ENCODE peak calls at places on chromosomes 13 and 19, in nine cellular contexts. Z is CD8-positive, alpha-beta T cell; A is fibroblast of villous mesenchyme; E is WTC11; O is adrenal gland; C is AG09319; G is IMR-90; I is WERI-Rb-1; Q is HCT116. W is an unnamed sample.

GRCh38 chr13:41428155-41428554 is 29.2 kb upstream of the RGCC start:
- DNase-seq in Z (peak; percentile 10), A (no peak), E (peak; percentile 60), O (no peak), C (no peak), G (no peak), I (no peak), Q (no peak), W (no peak)

GRCh38 chr13:77810430-77810829 is 108.2 kb downstream of the EDNRB start:
- DNase-seq in Z (no peak), A (peak; percentile 47), E (no peak), O (no peak), C (no peak), G (peak; percentile 34), I (no peak), Q (peak; percentile 4), W (no peak)

GRCh38 chr13:101258071-101258470 is 158.2 kb downstream of the NALCN start:
- DNase-seq in Z (no peak), A (peak; percentile 76), E (peak; percentile 21), O (peak; percentile 16), C (peak; percentile 23), G (peak; percentile 86), I (no peak), Q (peak; percentile 54), W (peak; percentile 65)

GRCh38 chr13:32624441-32624840 is 38.2 kb downstream of the PDS5B start:
- DNase-seq in Z (no peak), A (peak; percentile 37), E (no peak), O (no peak), C (no peak), G (peak; percentile 12), I (no peak), Q (no peak), W (no peak)

GRCh38 chr19:49677232-49677881 is at the start of gene PRMT1:
- DNase-seq in Z (no peak), A (no peak), E (peak; percentile 63), O (peak; percentile 41), C (no peak), G (no peak), I (peak; percentile 58), Q (no peak), W (no peak)

GRCh38 chr19:46394398-46394797 is 19.0 kb downstream of the CCDC8 start:
- DNase-seq in Z (no peak), A (no peak), E (no peak), O (no peak), C (no peak), G (no peak), I (no peak), Q (no peak), W (no peak)

GRCh38 chr13:77544365-77544764 is 8.9 kb downstream of the SCEL start:
- DNase-seq in Z (no peak), A (no peak), E (no peak), O (peak; percentile 85), C (no peak), G (no peak), I (no peak), Q (no peak), W (no peak)

GRCh38 chr19:40420766-40421467 is 4.9 kb downstream of the SERTAD1 start:
- DNase-seq in Z (peak; percentile 43), A (peak; percentile 94), E (peak; percentile 91), O (peak; percentile 96), C (peak; percentile 80), G (peak; percentile 92), I (peak; percentile 86), Q (peak; percentile 82), W (no peak)

GRCh38 chr19:39363909-39364457 is 21.8 kb downstream of the SAMD4B start:
- DNase-seq in Z (no peak), A (peak; percentile 60), E (no peak), O (no peak), C (no peak), G (peak; percentile 80), I (no peak), Q (no peak), W (no peak)

GRCh38 chr13:110379905-110380341 is 72.8 kb downstream of the COL4A2 start:
- DNase-seq in Z (no peak), A (peak; percentile 86), E (no peak), O (no peak), C (no peak), G (peak; percentile 89), I (no peak), Q (no peak), W (no peak)

GRCh38 chr13:30088312-30088855 is 219.0 kb downstream of the KATNAL1 start:
- DNase-seq in Z (no peak), A (no peak), E (no peak), O (no peak), C (no peak), G (peak; percentile 7), I (peak; percentile 52), Q (no peak), W (no peak)

GRCh38 chr13:111940892-111941291 is 126.1 kb upstream of the SOX1 start:
- DNase-seq in Z (no peak), A (no peak), E (no peak), O (no peak), C (no peak), G (no peak), I (no peak), Q (no peak), W (no peak)

GRCh38 chr19:4984448-4984990 is 15.6 kb downstream of the KDM4B start:
- DNase-seq in Z (no peak), A (no peak), E (no peak), O (no peak), C (no peak), G (no peak), I (no peak), Q (no peak), W (no peak)

GRCh38 chr19:33500991-33501390 is 20.6 kb downstream of the PEPD start:
- DNase-seq in Z (no peak), A (no peak), E (no peak), O (no peak), C (no peak), G (no peak), I (no peak), Q (no peak), W (no peak)

GRCh38 chr19:43636121-43636683 is 3.4 kb downstream of the CADM4 start:
- DNase-seq in Z (no peak), A (no peak), E (peak; percentile 62), O (no peak), C (no peak), G (no peak), I (no peak), Q (no peak), W (no peak)

GRCh38 chr13:51612867-51613266 is 28.6 kb downstream of the WDFY2 start:
- DNase-seq in Z (no peak), A (no peak), E (no peak), O (no peak), C (no peak), G (no peak), I (no peak), Q (no peak), W (no peak)
- TF ChIP-seq CTCF in Z (no peak), A (no peak), E (no peak), O (no peak), C (no peak), G (no peak), I (no peak), Q (no peak), W (no peak)

DNA sequence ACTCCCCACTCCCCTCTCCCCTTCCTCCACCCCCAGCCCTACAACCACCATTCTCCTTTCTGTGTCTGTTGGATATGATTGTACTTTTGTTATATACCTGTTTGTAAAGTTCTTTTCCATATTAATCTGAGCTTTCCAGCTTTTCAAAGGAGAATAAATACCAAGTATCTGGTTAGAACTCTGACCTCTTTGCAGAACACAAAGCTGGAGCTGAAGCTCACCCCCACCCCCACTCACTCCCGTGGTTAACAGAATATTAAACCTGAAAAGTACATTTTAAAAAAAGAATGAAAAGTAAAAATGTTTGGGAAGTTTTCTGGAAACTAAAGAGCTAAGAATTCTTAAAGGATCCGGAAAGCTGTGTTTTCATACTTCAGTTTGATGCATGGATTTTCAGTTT is 155.2 kb upstream of the RNF113B start:
- DNase-seq in Z (no peak), A (no peak), E (no peak), O (no peak), C (no peak), G (no peak), I (no peak), Q (no peak), W (no peak)
- TF ChIP-seq CTCF in Z (no peak), A (no peak), E (no peak), O (no peak), C (no peak), G (no peak), I (no peak), Q (no peak), W (no peak)

DNA sequence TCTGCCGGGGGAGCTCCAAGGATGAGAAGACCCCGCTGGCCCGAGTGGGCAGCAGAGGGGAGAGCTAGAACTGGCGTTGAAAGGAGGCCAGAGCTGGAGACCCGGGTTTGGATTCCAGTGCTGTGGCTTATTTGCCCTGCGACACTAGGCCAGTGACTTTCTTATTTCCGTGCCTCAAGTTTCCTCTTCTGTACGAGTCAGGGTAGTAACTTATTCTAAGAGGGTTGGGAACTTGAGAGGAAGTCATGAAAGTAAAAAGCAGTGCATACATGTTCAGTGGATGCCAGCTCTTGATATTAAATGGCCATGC is 670 bp downstream of the FAM32A start:
- DNase-seq in Z (no peak), A (no peak), E (no peak), O (no peak), C (no peak), G (no peak), I (no peak), Q (no peak), W (no peak)
- TF ChIP-seq CTCF in Z (no peak), A (no peak), E (no peak), O (no peak), C (peak; percentile 48), G (peak; percentile 52), I (no peak), Q (peak; percentile 42), W (peak; percentile 50)

GRCh38 chr13:67439365-67439764 is 209.2 kb upstream of the PCDH9 start:
- DNase-seq in Z (no peak), A (no peak), E (no peak), O (no peak), C (no peak), G (no peak), I (no peak), Q (no peak), W (no peak)

GRCh38 chr13:67440240-67440639 is 210.1 kb upstream of the PCDH9 start:
- DNase-seq in Z (no peak), A (no peak), E (no peak), O (no peak), C (no peak), G (no peak), I (no peak), Q (no peak), W (no peak)

GRCh38 chr13:67437246-67437645 is 207.1 kb upstream of the PCDH9 start:
- DNase-seq in Z (no peak), A (no peak), E (no peak), O (no peak), C (no peak), G (no peak), I (no peak), Q (no peak), W (no peak)

GRCh38 chr13:67443901-67444300 is 213.8 kb upstream of the PCDH9 start:
- DNase-seq in Z (no peak), A (no peak), E (no peak), O (no peak), C (no peak), G (no peak), I (no peak), Q (no peak), W (no peak)

DNA sequence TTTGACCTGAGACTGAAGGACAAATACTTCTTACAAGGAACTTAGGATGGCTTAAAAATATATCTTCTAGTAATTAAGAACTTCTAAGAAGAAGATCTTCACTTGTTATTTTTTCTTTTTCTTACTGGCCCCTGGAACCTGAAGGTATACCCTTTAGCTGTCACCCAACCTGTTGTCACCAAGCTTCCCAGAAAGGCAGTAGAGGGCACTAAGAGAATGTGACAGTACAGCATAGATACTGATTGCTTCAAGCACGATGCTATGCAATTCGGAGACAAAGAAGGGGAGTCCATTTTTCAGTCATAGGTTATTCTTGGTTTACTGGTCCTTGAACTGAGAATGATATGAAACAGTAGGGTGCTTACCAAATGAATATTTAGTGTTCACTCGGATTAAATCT is 208.3 kb upstream of the PCDH9 start:
- DNase-seq in Z (no peak), A (no peak), E (no peak), O (no peak), C (no peak), G (no peak), I (no peak), Q (no peak), W (no peak)
- TF ChIP-seq CTCF in Z (no peak), A (no peak), E (no peak), O (no peak), C (no peak), G (no peak), I (no peak), Q (no peak), W (no peak)